ENCODE peak calls at places on chromosomes 16 and 17, in four cellular contexts. G is heart right ventricle, S is IMR-90, C is A549. I is an unnamed sample.

GRCh38 chr17:79338589-79338988 is 264.0 kb downstream of the ENGASE start:
- DNase-seq in S (peak; percentile 9), G (no peak), C (peak; percentile 35), I (no peak)

GRCh38 chr17:80832266-80832676 is 159.4 kb upstream of the CHMP6 start:
- DNase-seq in G (no peak), S (peak; percentile 88), C (peak; percentile 55), I (no peak)

GRCh38 chr17:43142153-43142552 is 17.0 kb upstream of the BRCA1 start:
- DNase-seq in G (no peak), S (no peak), C (no peak), I (no peak)

GRCh38 chr17:42477173-42477572 is 18.5 kb downstream of the ATP6V0A1 start:
- DNase-seq in S (no peak), C (no peak), G (no peak), I (no peak)

GRCh38 chr16:83344014-83344413 is 463.8 kb upstream of the HSBP1 start:
- DNase-seq in C (peak; percentile 17), S (peak; percentile 89), G (no peak), I (no peak)

GRCh38 chr17:38418693-38419507 is 9.4 kb upstream of the ARHGAP23 start:
- DNase-seq in S (no peak), G (no peak), C (no peak), I (no peak)

GRCh38 chr16:56950881-56951771 is 10.6 kb upstream of the CETP start:
- DNase-seq in C (peak; percentile 65), S (peak; percentile 51), G (peak; percentile 44), I (peak; percentile 47)

GRCh38 chr17:41125064-41125463 is 1.1 kb upstream of the KRTAP4-12 start:
- DNase-seq in C (no peak), S (no peak), G (no peak), I (no peak)

GRCh38 chr17:75289832-75290337 is 652 bp upstream of the SLC25A19 start:
- DNase-seq in C (peak; percentile 70), G (peak; percentile 39), S (peak; percentile 60), I (no peak)

GRCh38 chr17:82097187-82097918 is 683 bp downstream of the FASN start:
- DNase-seq in S (peak; percentile 64), C (peak; percentile 66), G (no peak), I (peak; percentile 71)

GRCh38 chr16:85399583-85400284 is 213.4 kb upstream of the GSE1 start:
- DNase-seq in S (no peak), G (no peak), C (no peak), I (no peak)

GRCh38 chr17:64297467-64298088 is 34.5 kb upstream of the TEX2 start:
- DNase-seq in C (no peak), G (no peak), S (no peak), I (no peak)

GRCh38 chr16:88069397-88070168 is 118.3 kb downstream of the BANP start:
- DNase-seq in G (no peak), C (no peak), S (no peak), I (no peak)

GRCh38 chr17:78925662-78926555 is 722 bp upstream of the TIMP2 start:
- DNase-seq in C (peak; percentile 72), S (peak; percentile 87), G (peak; percentile 75), I (no peak)

GRCh38 chr17:16568541-16569357 is at the start of gene ZNF287:
- DNase-seq in G (peak; percentile 96), C (peak; percentile 90), S (peak; percentile 86), I (peak; percentile 87)

GRCh38 chr16:75301804-75302203 is 50.4 kb upstream of the BCAR1 start:
- DNase-seq in G (no peak), C (no peak), S (peak; percentile 67), I (no peak)

GRCh38 chr16:11052080-11052808 is 107.9 kb downstream of the CLEC16A start:
- DNase-seq in S (no peak), G (no peak), C (no peak), I (no peak)

GRCh38 chr17:16939606-16940115 is 32.3 kb downstream of the TNFRSF13B start:
- DNase-seq in C (no peak), S (no peak), G (no peak), I (no peak)

GRCh38 chr16:11423315-11424117 is 78.3 kb downstream of the RMI2 start:
- DNase-seq in G (no peak), C (no peak), S (no peak), I (no peak)

GRCh38 chr16:21324267-21324666 is 46.2 kb upstream of the CRYM start:
- DNase-seq in S (no peak), G (no peak), C (no peak), I (no peak)

GRCh38 chr17:63950940-63951907 is 19.1 kb upstream of the CD79B start:
- DNase-seq in G (no peak), S (no peak), C (peak; percentile 59), I (no peak)

GRCh38 chr16:28984091-28984490 is 761 bp upstream of the LAT start:
- DNase-seq in S (no peak), C (no peak), G (no peak), I (no peak)

GRCh38 chr17:45579529-45580495 is 89.3 kb upstream of the PLEKHM1 start:
- DNase-seq in G (no peak), S (no peak), C (peak; percentile 18), I (no peak)

GRCh38 chr16:15796885-15797284 is 59.9 kb downstream of the MYH11 start:
- DNase-seq in S (no peak), C (no peak), G (no peak), I (no peak)

GRCh38 chr17:82898976-82899514 is 59.2 kb upstream of the ZNF750 start:
- DNase-seq in C (no peak), S (no peak), G (no peak), I (no peak)

DNA sequence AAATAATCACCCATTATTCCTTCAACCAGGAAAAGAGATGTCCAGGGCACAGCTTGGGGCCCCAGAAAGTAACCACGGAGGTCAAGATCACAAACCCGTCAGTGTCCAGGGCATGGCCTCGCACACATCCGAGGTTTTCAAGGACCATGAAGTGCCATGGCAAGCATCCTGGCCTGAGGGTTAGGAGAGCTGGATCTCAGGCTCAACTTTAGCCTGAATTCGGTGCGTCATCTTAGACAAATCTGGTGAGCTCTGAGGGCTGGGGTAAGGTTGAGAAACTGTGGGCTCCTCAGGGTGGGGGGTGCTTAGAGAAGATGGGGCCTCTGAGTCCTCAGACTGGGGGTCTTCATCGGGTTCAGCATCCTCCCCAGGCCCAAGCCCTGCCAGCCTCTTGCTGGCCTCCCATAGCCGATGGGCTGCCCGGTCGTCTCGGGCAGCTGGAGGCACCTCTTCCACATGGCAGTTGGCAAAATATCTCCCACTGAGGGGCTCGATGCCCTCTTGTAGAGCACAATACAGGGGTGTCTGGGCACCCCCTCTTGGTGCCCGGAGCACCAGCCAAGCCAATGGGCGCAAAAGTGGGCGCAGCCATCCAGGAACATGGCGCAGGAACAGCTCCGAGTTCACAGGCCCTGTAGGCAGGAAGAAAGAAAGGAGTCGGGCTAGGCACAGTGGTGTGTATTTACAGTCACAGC is 875 bp upstream of the FLOT2 start:
- DNase-seq in S (no peak), C (no peak), G (no peak), I (no peak)
- H3K27ac ChIP-seq in S (no peak overlapping the region), C (peak overlapping the region; percentile 87), G (no peak overlapping the region), I (peak overlapping the region; percentile 79)

GRCh38 chr17:31068291-31068690 is 26.5 kb upstream of the NF1 start:
- DNase-seq in G (peak; percentile 18), S (peak; percentile 41), C (peak; percentile 66), I (peak; percentile 34)
- H3K27ac ChIP-seq in G (no peak overlapping the region), S (peak overlapping the region; percentile 20), C (peak overlapping the region; percentile 54), I (no peak overlapping the region)

GRCh38 chr16:86952769-86953168 is 364.4 kb downstream of the C16orf95 start:
- DNase-seq in G (no peak), S (peak; percentile 61), C (no peak), I (no peak)
- H3K27ac ChIP-seq in G (no peak overlapping the region), S (peak overlapping the region; percentile 23), C (peak overlapping the region; percentile 74), I (no peak overlapping the region)

GRCh38 chr16:8928467-8928957 is 35.2 kb downstream of the USP7 start:
- DNase-seq in G (no peak), C (no peak), S (peak; percentile 60), I (no peak)
- H3K27ac ChIP-seq in G (no peak overlapping the region), C (no peak overlapping the region), S (no peak overlapping the region), I (no peak overlapping the region)

GRCh38 chr17:55664287-55664686 is 58.4 kb downstream of the TMEM100 start:
- DNase-seq in G (no peak), S (no peak), C (no peak), I (no peak)
- H3K27ac ChIP-seq in G (no peak overlapping the region), S (no peak overlapping the region), C (no peak overlapping the region), I (no peak overlapping the region)

DNA sequence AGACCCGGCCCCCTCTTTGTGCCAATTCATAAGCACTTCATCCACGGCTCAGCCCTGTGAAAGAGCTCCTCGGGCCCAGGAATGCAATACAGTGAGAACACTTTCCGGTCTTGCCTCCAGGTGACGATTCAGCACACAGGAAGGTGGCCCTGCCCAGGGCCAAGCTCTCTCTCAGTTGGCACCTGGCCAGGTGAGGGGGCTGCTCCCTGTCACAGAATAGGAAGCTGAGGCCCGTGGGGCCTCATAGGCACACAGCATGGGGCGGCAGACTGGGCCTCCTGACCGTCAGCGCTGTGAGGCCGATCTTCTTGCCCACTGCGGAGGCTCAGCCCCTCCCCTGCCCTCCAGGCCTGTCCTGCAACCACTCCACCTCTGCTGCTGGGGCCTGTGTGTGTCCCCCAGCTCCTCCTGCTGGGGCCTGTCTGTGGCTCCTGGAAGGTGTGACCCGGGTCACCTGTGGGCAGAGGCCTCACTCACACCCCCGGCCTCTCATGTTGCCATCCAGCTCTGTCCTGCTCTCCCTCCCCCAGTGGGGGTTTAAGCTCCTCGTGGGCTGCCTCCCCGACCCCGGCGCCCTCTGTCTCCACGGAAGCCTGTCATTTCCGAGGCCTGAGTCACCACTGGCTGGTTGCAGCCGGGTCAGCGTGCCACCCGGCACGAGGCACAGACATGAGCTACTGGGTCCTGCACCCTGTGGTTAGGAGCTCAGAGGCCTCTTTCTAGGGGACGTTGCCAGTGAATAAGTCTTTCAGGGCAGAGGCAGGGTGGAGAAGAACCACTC is 114.4 kb downstream of the SEC14L1 start:
- DNase-seq in C (peak; percentile 87), G (no peak), S (peak; percentile 86), I (no peak)
- H3K27ac ChIP-seq in C (peak overlapping the region; percentile 80), G (no peak overlapping the region), S (peak overlapping the region; percentile 48), I (no peak overlapping the region)